ENCODE peak calls at places on chromosomes 13 and 19, in seven cellular contexts. B, Q, Y, E, I, W and A are unnamed samples.

GRCh38 chr19:19562665-19563347 is 24.7 kb downstream of the CILP2 start:
- DNase-seq in Y (no peak), I (no peak), Q (no peak), E (no peak), W (no peak), B (no peak), A (no peak)

GRCh38 chr19:47663911-47664771 is 49.1 kb upstream of the EHD2 start:
- DNase-seq in B (peak), W (no peak), I (peak), E (no peak), Y (peak), Q (peak), A (peak)

GRCh38 chr19:2747349-2747748 is 7.5 kb upstream of the SLC39A3 start:
- DNase-seq in W (no peak), Q (no peak), I (no peak), E (no peak), B (no peak), Y (no peak), A (no peak)

GRCh38 chr13:76677047-76677446 is 209.2 kb downstream of the KCTD12 start:
- DNase-seq in Y (peak), Q (peak), E (peak), W (no peak), I (no peak), B (no peak), A (peak)

GRCh38 chr19:31073485-31074221 is 275.6 kb downstream of the TSHZ3 start:
- DNase-seq in Y (no peak), W (peak), Q (no peak), I (no peak), E (no peak), B (no peak), A (no peak)

GRCh38 chr19:17889609-17890214 is 18.0 kb downstream of the SLC5A5 start:
- DNase-seq in E (no peak), B (peak), Q (peak), I (peak), Y (peak), W (peak), A (peak)

GRCh38 chr13:75843033-75843432 is 206.9 kb downstream of the LMO7 start:
- DNase-seq in E (no peak), W (no peak), I (no peak), Q (no peak), B (no peak), Y (no peak), A (no peak)

GRCh38 chr19:590396-590745 is 690 bp downstream of the HCN2 start:
- DNase-seq in Q (peak), W (peak), I (peak), E (no peak), Y (peak), B (peak), A (peak)

GRCh38 chr19:18414504-18415176 is 4.6 kb upstream of the SSBP4 start:
- DNase-seq in E (no peak), Y (no peak), Q (peak), I (peak), B (no peak), W (no peak), A (no peak)

GRCh38 chr19:33758541-33759013 is 38.1 kb upstream of the KCTD15 start:
- DNase-seq in Y (peak), B (peak), Q (no peak), I (peak), E (no peak), W (no peak), A (no peak)

GRCh38 chr19:42051166-42052115 is 18.6 kb downstream of the GRIK5 start:
- DNase-seq in W (no peak), I (peak), E (no peak), Q (no peak), B (peak), Y (no peak), A (no peak)

GRCh38 chr13:101959016-101959415 is 442.8 kb downstream of the FGF14 start:
- DNase-seq in E (no peak), I (no peak), B (no peak), Y (no peak), Q (no peak), W (no peak), A (no peak)

GRCh38 chr19:1811472-1811894 is 593 bp downstream of the ATP8B3 start:
- DNase-seq in Q (peak), W (peak), B (peak), Y (peak), E (peak), I (peak), A (peak)

GRCh38 chr13:109715902-109716301 is 70.5 kb downstream of the IRS2 start:
- DNase-seq in I (peak), E (no peak), B (peak), W (no peak), Y (peak), Q (peak), A (peak)

GRCh38 chr19:43755256-43755801 is 567 bp upstream of the SMG9 start:
- DNase-seq in B (peak), W (peak), I (peak), E (peak), Q (peak), Y (peak), A (peak)

GRCh38 chr19:2055871-2056809 is 5.1 kb upstream of the MKNK2 start:
- DNase-seq in Y (peak), I (no peak), B (peak), Q (peak), E (peak), W (peak), A (peak)

GRCh38 chr19:5690955-5691204 is 785 bp downstream of the RPL36 start:
- DNase-seq in E (no peak), B (peak), Y (no peak), W (no peak), I (no peak), Q (peak), A (no peak)

GRCh38 chr13:27600712-27601111 is 19.6 kb downstream of the LNX2 start:
- DNase-seq in I (no peak), B (no peak), Y (no peak), Q (no peak), E (no peak), W (no peak), A (no peak)

GRCh38 chr13:50197705-50198104 is 182.5 kb downstream of the KCNRG start:
- DNase-seq in E (no peak), W (peak), Y (peak), B (no peak), Q (peak), I (no peak), A (no peak)

GRCh38 chr19:5078666-5079409 is 109.9 kb downstream of the KDM4B start:
- DNase-seq in Y (no peak), B (no peak), E (peak), Q (no peak), I (no peak), W (no peak), A (no peak)

GRCh38 chr19:18719541-18719940 is 36.1 kb downstream of the CRTC1 start:
- DNase-seq in Q (no peak), Y (no peak), I (no peak), B (no peak), W (no peak), E (no peak), A (no peak)

GRCh38 chr19:40282920-40283319 is 2.2 kb downstream of the AKT2 start:
- DNase-seq in Y (peak), W (no peak), B (no peak), Q (no peak), E (no peak), I (no peak), A (no peak)

GRCh38 chr19:8552810-8553209 is 24.4 kb downstream of the MYO1F start:
- DNase-seq in Q (peak), I (peak), W (peak), B (no peak), Y (peak), E (no peak), A (peak)

GRCh38 chr19:31145021-31145420 is 204.2 kb downstream of the TSHZ3 start:
- DNase-seq in Y (no peak), W (no peak), Q (no peak), E (no peak), B (peak), I (no peak), A (no peak)

GRCh38 chr13:27923794-27924528 is 4.2 kb downstream of the PDX1 start:
- DNase-seq in I (no peak), B (no peak), E (no peak), Q (no peak), W (no peak), Y (no peak), A (no peak)

GRCh38 chr13:75173457-75174356 is 308.3 kb downstream of the TBC1D4 start:
- DNase-seq in E (no peak), B (peak), Q (no peak), W (peak), I (no peak), Y (no peak), A (no peak)

GRCh38 chr19:42284641-42285341 is 15.7 kb downstream of the CIC start:
- DNase-seq in Q (no peak), I (no peak), B (no peak), E (no peak), Y (no peak), W (no peak), A (no peak)

GRCh38 chr19:933553-933882 is 7.7 kb downstream of the ARID3A start:
- DNase-seq in Y (no peak), I (no peak), Q (no peak), W (no peak), E (no peak), B (no peak), A (no peak)

GRCh38 chr13:49353908-49354307 is 90.0 kb downstream of the CAB39L start:
- DNase-seq in W (no peak), E (no peak), Q (no peak), B (no peak), I (no peak), Y (no peak), A (no peak)

GRCh38 chr13:38900188-38900587 is 90.4 kb downstream of the STOML3 start:
- DNase-seq in Y (no peak), I (no peak), E (no peak), B (no peak), W (peak), Q (no peak), A (no peak)

GRCh38 chr13:38899581-38899980 is 91.0 kb downstream of the STOML3 start:
- DNase-seq in I (no peak), Y (no peak), B (no peak), W (no peak), Q (no peak), E (no peak), A (no peak)

GRCh38 chr13:38905861-38906260 is 84.8 kb downstream of the STOML3 start:
- DNase-seq in E (no peak), W (no peak), Q (no peak), Y (no peak), I (peak), B (peak), A (no peak)

GRCh38 chr13:38905081-38905480 is 85.5 kb downstream of the STOML3 start:
- DNase-seq in I (no peak), W (no peak), Q (no peak), E (no peak), B (peak), Y (no peak), A (no peak)

DNA sequence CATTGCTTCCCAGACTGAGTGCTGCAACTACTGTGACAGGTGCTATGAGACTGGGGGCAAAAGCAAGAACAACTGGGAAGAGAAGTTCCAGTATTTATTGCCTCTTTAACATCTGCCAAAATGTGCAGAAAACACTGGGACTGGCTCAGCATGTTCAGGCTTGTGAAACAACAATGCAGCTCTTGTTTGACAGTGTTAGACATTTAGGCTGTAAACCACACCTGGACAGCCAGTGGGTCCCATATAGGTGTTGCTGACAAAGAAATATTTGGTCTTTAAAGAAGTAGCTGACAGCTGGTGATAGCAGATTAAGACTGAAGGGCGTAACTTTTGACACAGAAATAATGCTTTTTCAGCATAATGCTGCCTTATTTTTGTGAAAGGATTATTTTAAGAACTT is 88.1 kb downstream of the STOML3 start:
- DNase-seq in I (peak), B (peak), E (no peak), W (no peak), Y (no peak), Q (no peak), A (no peak)
- TF ChIP-seq CTCF in I (no peak), B (no peak), E (no peak), W (no peak), Y (no peak), Q (no peak), A (no peak)

GRCh38 chr13:59587030-59587429 is 576.7 kb downstream of the DIAPH3 start:
- DNase-seq in B (no peak), E (no peak), I (no peak), Q (no peak), W (no peak), Y (no peak), A (no peak)

GRCh38 chr13:59584902-59585670 is 578.6 kb downstream of the DIAPH3 start:
- DNase-seq in B (peak), I (no peak), E (no peak), Y (no peak), Q (no peak), W (no peak), A (no peak)

GRCh38 chr13:59584101-59584500 is 579.6 kb downstream of the DIAPH3 start:
- DNase-seq in Q (no peak), Y (no peak), W (no peak), I (no peak), E (no peak), B (no peak), A (no peak)

GRCh38 chr13:59587971-59588716 is 575.6 kb downstream of the DIAPH3 start:
- DNase-seq in Y (no peak), E (no peak), B (no peak), I (no peak), Q (no peak), W (no peak), A (no peak)

GRCh38 chr13:59588717-59589067 is 575.0 kb downstream of the DIAPH3 start:
- DNase-seq in E (no peak), W (no peak), Q (no peak), B (no peak), I (no peak), Y (no peak), A (no peak)
- H3K4me3 ChIP-seq in E (no peak), W (no peak), Q (no peak), B (no peak), I (no peak), Y (no peak), A (no peak)

GRCh38 chr13:47798194-47798593 is 202.9 kb downstream of the SUCLA2 start:
- DNase-seq in I (peak), W (no peak), B (peak), E (no peak), Q (no peak), Y (no peak), A (no peak)

GRCh38 chr13:47798906-47799305 is 202.2 kb downstream of the SUCLA2 start:
- DNase-seq in I (peak), Y (peak), W (peak), B (peak), Q (peak), E (no peak), A (peak)

GRCh38 chr13:47790755-47791154 is 210.3 kb downstream of the SUCLA2 start:
- DNase-seq in Y (no peak), I (no peak), B (no peak), E (no peak), Q (no peak), W (no peak), A (no peak)

GRCh38 chr13:47796816-47797215 is 204.3 kb downstream of the SUCLA2 start:
- DNase-seq in Y (no peak), Q (no peak), W (no peak), I (no peak), B (no peak), E (peak), A (no peak)

GRCh38 chr13:47794963-47795362 is 206.1 kb downstream of the SUCLA2 start:
- DNase-seq in Y (peak), I (peak), Q (peak), B (no peak), E (no peak), W (peak), A (no peak)
- TF ChIP-seq CTCF in Y (peak), I (peak), Q (peak), B (peak), E (no peak), W (peak), A (peak)

DNA sequence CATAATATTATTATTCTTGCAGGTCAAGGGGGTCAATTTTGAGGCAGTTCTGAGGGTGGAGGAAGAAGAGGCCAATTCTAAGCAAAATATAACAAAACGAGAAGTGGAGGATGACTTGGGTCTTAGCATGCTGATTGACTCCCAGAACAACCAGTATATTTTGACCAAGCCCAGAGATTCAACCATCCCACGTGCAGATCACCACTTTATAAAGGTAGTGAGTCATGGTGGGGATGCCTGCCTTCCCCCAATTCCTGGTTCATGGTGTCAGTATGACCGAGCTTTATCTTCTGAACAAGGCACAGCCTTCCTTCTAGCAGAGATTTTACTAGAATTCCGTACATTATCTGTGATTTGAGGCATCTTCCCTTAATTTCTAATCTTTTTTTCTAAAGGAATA is 9.4 kb upstream of the DCUN1D2 start:
- DNase-seq in Y (peak), B (no peak), Q (peak), E (no peak), I (peak), W (no peak), A (peak)
- H3K4me3 ChIP-seq in Y (no peak), B (no peak), Q (no peak), E (no peak), I (no peak), W (no peak), A (no peak)

GRCh38 chr13:100541882-100542545 is 46.6 kb downstream of the GGACT start:
- DNase-seq in W (peak), E (no peak), B (peak), Q (no peak), Y (no peak), I (peak), A (no peak)

GRCh38 chr13:100540621-100541020 is 48.0 kb downstream of the GGACT start:
- DNase-seq in W (no peak), B (no peak), Y (peak), I (no peak), Q (no peak), E (no peak), A (peak)

GRCh38 chr13:100543872-100544602 is 44.6 kb downstream of the GGACT start:
- DNase-seq in Y (no peak), B (no peak), W (no peak), E (no peak), Q (peak), I (no peak), A (peak)

GRCh38 chr13:100544866-100545683 is 43.5 kb downstream of the GGACT start:
- DNase-seq in Y (no peak), B (peak), W (no peak), I (peak), Q (no peak), E (peak), A (no peak)

GRCh38 chr13:100542546-100543156 is 45.9 kb downstream of the GGACT start:
- DNase-seq in W (peak), E (no peak), I (peak), B (peak), Y (peak), Q (peak), A (peak)
- TF ChIP-seq CTCF in W (peak), E (no peak), I (peak), B (peak), Y (peak), Q (peak), A (peak)

DNA sequence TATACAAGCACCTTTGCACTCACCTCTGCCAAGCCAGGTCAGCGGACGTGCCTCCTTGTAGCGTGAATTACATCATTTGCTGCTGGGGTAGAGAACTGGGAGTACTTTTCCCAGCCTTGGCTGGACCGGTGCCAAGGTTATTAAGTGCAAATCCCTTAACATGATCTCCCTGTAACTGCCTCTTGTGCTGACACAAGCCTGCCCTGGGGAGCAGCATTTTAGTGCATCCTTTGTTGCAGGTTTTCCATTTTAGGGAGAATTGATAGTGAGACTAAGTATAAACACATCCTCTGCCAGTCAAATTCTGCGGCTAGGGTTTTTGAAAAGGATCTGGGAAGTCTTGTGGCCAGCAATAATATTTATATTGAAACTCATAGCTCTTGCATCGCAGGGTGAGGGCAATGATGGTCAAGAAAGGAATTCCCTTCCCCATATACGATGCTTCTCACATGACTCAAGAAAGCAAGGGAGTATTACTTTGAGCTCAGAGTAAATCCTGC is 32.7 kb upstream of the DCLK1 start:
- DNase-seq in Y (peak), B (peak), I (peak), E (peak), W (peak), Q (peak), A (peak)
- H3K4me3 ChIP-seq in Y (no peak), B (no peak), I (no peak), E (no peak), W (no peak), Q (no peak), A (no peak)

GRCh38 chr13:33817843-33818661 is at the start of gene RFC3:
- DNase-seq in B (peak), W (peak), I (peak), E (peak), Y (peak), Q (peak), A (peak)
- TF ChIP-seq CTCF in B (no peak), W (no peak), I (no peak), E (no peak), Y (no peak), Q (no peak), A (no peak)

GRCh38 chr13:79483302-79483701 is 2.3 kb downstream of the NDFIP2 start:
- DNase-seq in Q (peak), E (no peak), W (no peak), B (peak), Y (peak), I (peak), A (peak)
- H3K4me3 ChIP-seq in Q (no peak), E (no peak), W (no peak), B (peak), Y (no peak), I (peak), A (no peak)

DNA sequence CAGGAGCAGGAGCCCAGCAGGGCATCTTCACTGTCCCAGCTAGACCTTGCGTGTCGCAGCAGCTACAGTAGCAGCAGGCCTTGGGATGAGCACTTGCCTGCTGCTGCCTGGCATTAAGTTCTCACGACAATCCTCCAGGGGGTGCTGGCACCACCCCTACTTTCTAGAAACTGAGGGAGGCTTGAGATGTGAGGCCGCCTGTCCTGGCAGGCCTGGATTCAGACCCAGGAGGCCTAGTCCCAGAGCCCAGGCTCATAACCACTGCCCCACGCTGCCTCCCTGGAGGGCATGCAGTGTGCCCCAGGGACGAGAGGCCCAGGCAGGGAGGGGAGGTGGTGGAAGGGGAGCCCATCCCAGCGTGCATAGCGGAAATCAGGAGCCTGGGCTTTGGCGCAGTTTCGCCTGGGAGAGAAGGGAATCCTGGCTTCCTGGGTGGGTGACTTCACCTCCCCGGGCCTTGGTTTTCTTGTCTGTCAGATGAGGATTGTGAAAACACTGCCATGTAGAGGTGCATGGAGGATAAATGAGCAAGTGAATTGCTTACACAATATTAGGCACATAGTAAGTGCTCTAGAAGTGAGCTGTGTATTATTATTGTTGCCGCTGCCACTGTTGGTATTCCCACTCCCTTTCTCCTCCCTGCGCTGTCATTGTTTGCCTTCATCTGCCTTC is 26.1 kb downstream of the PPP5C start:
- DNase-seq in E (no peak), I (no peak), Y (no peak), B (peak), Q (peak), W (peak), A (peak)
- TF ChIP-seq CTCF in E (no peak), I (peak), Y (peak), B (peak), Q (peak), W (peak), A (peak)